ENCODE peak calls at places on chromosomes 11 and 22, in four cellular contexts. R, Q, B and S are unnamed samples.

GRCh38 chr22:49295851-49296560 is 531.7 kb downstream of the BRD1 start:
- DNase-seq in R (no peak), Q (no peak), B (no peak), S (no peak)

GRCh38 chr11:65225284-65226102 is 36.3 kb upstream of the POLA2 start:
- DNase-seq in B (peak), R (peak), Q (no peak), S (no peak)

GRCh38 chr11:1384206-1384965 is 5.3 kb upstream of the BRSK2 start:
- DNase-seq in B (no peak), R (peak), Q (no peak), S (no peak)

GRCh38 chr22:38262051-38262795 is 10.6 kb downstream of the TMEM184B start:
- DNase-seq in R (peak), Q (no peak), B (peak), S (no peak)

GRCh38 chr11:108863528-108863927 is 198.7 kb downstream of the DDX10 start:
- DNase-seq in B (no peak), Q (no peak), R (no peak), S (no peak)

GRCh38 chr22:20424937-20425587 is 12.6 kb downstream of the SCARF2 start:
- DNase-seq in Q (no peak), R (peak), B (peak), S (no peak)

GRCh38 chr22:25546242-25546641 is 18.2 kb upstream of the GRK3 start:
- DNase-seq in Q (no peak), R (no peak), B (no peak), S (no peak)

GRCh38 chr11:2534131-2534956 is 89.5 kb downstream of the KCNQ1 start:
- DNase-seq in B (no peak), Q (no peak), R (peak), S (no peak)

GRCh38 chr11:118046051-118046963 is 30.6 kb upstream of the TMPRSS4 start:
- DNase-seq in B (no peak), R (no peak), Q (no peak), S (no peak)

GRCh38 chr11:33945481-33946268 is 53.8 kb upstream of the LMO2 start:
- DNase-seq in Q (no peak), R (no peak), B (no peak), S (no peak)

GRCh38 chr22:50190182-50190951 is 4.7 kb downstream of the TRABD start:
- DNase-seq in Q (peak), R (peak), B (peak), S (peak)

GRCh38 chr11:66265531-66266377 is 2.7 kb upstream of the RAB1B start:
- DNase-seq in Q (no peak), R (no peak), B (no peak), S (no peak)

GRCh38 chr11:27395556-27396258 is 32.7 kb upstream of the CCDC34 start:
- DNase-seq in Q (no peak), R (peak), B (peak), S (no peak)

GRCh38 chr11:18065572-18065971 is 19.5 kb upstream of the TPH1 start:
- DNase-seq in R (no peak), Q (no peak), B (no peak), S (no peak)

GRCh38 chr22:36850016-36850415 is 10.8 kb upstream of the NCF4 start:
- DNase-seq in Q (no peak), R (no peak), B (no peak), S (no peak)

GRCh38 chr11:14645247-14645912 is 1.8 kb downstream of the PDE3B start:
- DNase-seq in Q (no peak), B (no peak), R (peak), S (no peak)

GRCh38 chr11:65051389-65051858 is 6.9 kb downstream of the NAALADL1 start:
- DNase-seq in R (no peak), Q (no peak), B (no peak), S (no peak)

GRCh38 chr11:120546312-120547205 is 35.0 kb downstream of the GRIK4 start:
- DNase-seq in Q (no peak), R (peak), B (peak), S (no peak)

GRCh38 chr11:128814856-128815705 is 52.0 kb downstream of the KCNJ1 start:
- DNase-seq in B (peak), Q (peak), R (peak), S (no peak)

GRCh38 chr11:130573767-130574166 is 125.3 kb downstream of the ADAMTS15 start:
- DNase-seq in R (no peak), Q (no peak), B (no peak), S (no peak)